ENCODE peak calls at places on chromosome 3, in seven cellular contexts. W is neuronal stem cell, A is IMR-90, Q is trophoblast cell, J is mesenchymal stem cell, U is H1, C is H9. V is an unnamed sample.

GRCh38 chr3:10585945-10586344 is 80.6 kb upstream of the ATP2B2 start:
- DNase-seq in W (no peak), A (no peak), Q (no peak), J (no peak), U (no peak), C (no peak), V (no peak)

GRCh38 chr3:5411786-5412185 is 224.3 kb downstream of the EDEM1 start:
- DNase-seq in W (no peak), A (no peak), Q (no peak), J (no peak), U (no peak), C (no peak), V (no peak)

GRCh38 chr3:168517514-168518071 is 421.9 kb upstream of the GOLIM4 start:
- DNase-seq in W (no peak), A (peak), Q (no peak), J (no peak), U (no peak), C (peak), V (peak)

GRCh38 chr3:193796089-193796488 is 203.1 kb downstream of the OPA1 start:
- DNase-seq in W (no peak), A (no peak), Q (peak), J (no peak), U (no peak), C (no peak), V (no peak)

GRCh38 chr3:147943265-147943945 is 534.2 kb downstream of the ZIC1 start:
- DNase-seq in W (no peak), A (peak), Q (peak), J (peak), U (no peak), C (no peak), V (peak)

GRCh38 chr3:126367316-126367805 is 10.2 kb upstream of the KLF15 start:
- DNase-seq in W (no peak), A (no peak), Q (no peak), J (no peak), U (no peak), C (no peak), V (no peak)

GRCh38 chr3:183226333-183226732 is 26.7 kb upstream of the B3GNT5 start:
- DNase-seq in W (no peak), A (no peak), Q (no peak), J (no peak), U (no peak), C (no peak), V (no peak)

GRCh38 chr3:117303446-117303845 is 593.9 kb downstream of the TUSC7 start:
- DNase-seq in W (no peak), A (peak), Q (no peak), J (no peak), U (no peak), C (no peak), V (no peak)

GRCh38 chr3:69699183-69699582 is 40.1 kb upstream of the MITF start:
- DNase-seq in W (no peak), A (peak), Q (peak), J (no peak), U (no peak), C (no peak), V (no peak)

GRCh38 chr3:183330881-183331280 is 77.8 kb downstream of the B3GNT5 start:
- DNase-seq in W (no peak), A (no peak), Q (no peak), J (no peak), U (no peak), C (peak), V (peak)

GRCh38 chr3:32304510-32304909 is 66.0 kb downstream of the CMTM8 start:
- DNase-seq in W (no peak), A (no peak), Q (peak), J (no peak), U (no peak), C (no peak), V (no peak)

GRCh38 chr3:159273070-159273469 is 471.2 kb downstream of the MFSD1 start:
- DNase-seq in W (no peak), A (no peak), Q (peak), J (no peak), U (no peak), C (no peak), V (peak)

GRCh38 chr3:90062018-90062417 is 954.6 kb downstream of the EPHA3 start:
- DNase-seq in W (no peak), A (peak), Q (peak), J (peak), U (no peak), C (no peak), V (peak)

GRCh38 chr3:156626104-156626503 is 48.3 kb upstream of the TIPARP start:
- DNase-seq in W (no peak), A (no peak), Q (peak), J (no peak), U (no peak), C (no peak), V (no peak)

GRCh38 chr3:150545419-150546225 is 674 bp downstream of the SERP1 start:
- DNase-seq in W (peak), A (no peak), Q (peak), J (peak), U (no peak), C (no peak), V (peak)

GRCh38 chr3:13403818-13404216 is 16.3 kb downstream of the NUP210 start:
- DNase-seq in W (no peak), A (no peak), Q (no peak), J (no peak), U (no peak), C (no peak), V (no peak)

GRCh38 chr3:71690222-71690821 is 34.9 kb downstream of the EIF4E3 start:
- DNase-seq in W (no peak), A (peak), Q (no peak), J (peak), U (no peak), C (no peak), V (peak)

GRCh38 chr3:157130138-157130880 is 29.6 kb downstream of the CCNL1 start:
- DNase-seq in W (peak), A (peak), Q (peak), J (peak), U (peak), C (peak), V (peak)

GRCh38 chr3:81451611-81452010 is 309.8 kb downstream of the GBE1 start:
- DNase-seq in W (no peak), A (no peak), Q (no peak), J (no peak), U (no peak), C (no peak), V (peak)

GRCh38 chr3:116000315-116000714 is 377.0 kb downstream of the GAP43 start:
- DNase-seq in W (no peak), A (peak), Q (no peak), J (peak), U (no peak), C (no peak), V (peak)

GRCh38 chr3:112350181-112350825 is 17.3 kb downstream of the CD200 start:
- DNase-seq in W (no peak), A (no peak), Q (no peak), J (no peak), U (no peak), C (no peak), V (no peak)

GRCh38 chr3:116392291-116392690 is 53.0 kb downstream of the LSAMP start:
- DNase-seq in W (no peak), A (no peak), Q (no peak), J (no peak), U (no peak), C (no peak), V (no peak)

GRCh38 chr3:114892117-114892870 is 254.8 kb downstream of the ZBTB20 start:
- DNase-seq in W (no peak), A (no peak), Q (no peak), J (no peak), U (no peak), C (no peak), V (no peak)

GRCh38 chr3:94481499-94481898 is 418.6 kb downstream of the NSUN3 start:
- DNase-seq in W (no peak), A (no peak), Q (no peak), J (no peak), U (no peak), C (no peak), V (no peak)

GRCh38 chr3:46524832-46525231 is 27.1 kb downstream of the RTP3 start:
- DNase-seq in W (no peak), A (no peak), Q (no peak), J (no peak), U (no peak), C (no peak), V (no peak)

GRCh38 chr3:38454179-38454883 is 641 bp downstream of the ACVR2B start:
- DNase-seq in W (peak), A (peak), Q (peak), J (peak), U (peak), C (no peak), V (peak)

GRCh38 chr3:157081681-157082210 is 78.2 kb downstream of the CCNL1 start:
- DNase-seq in W (peak), A (peak), Q (peak), J (peak), U (peak), C (peak), V (peak)

DNA sequence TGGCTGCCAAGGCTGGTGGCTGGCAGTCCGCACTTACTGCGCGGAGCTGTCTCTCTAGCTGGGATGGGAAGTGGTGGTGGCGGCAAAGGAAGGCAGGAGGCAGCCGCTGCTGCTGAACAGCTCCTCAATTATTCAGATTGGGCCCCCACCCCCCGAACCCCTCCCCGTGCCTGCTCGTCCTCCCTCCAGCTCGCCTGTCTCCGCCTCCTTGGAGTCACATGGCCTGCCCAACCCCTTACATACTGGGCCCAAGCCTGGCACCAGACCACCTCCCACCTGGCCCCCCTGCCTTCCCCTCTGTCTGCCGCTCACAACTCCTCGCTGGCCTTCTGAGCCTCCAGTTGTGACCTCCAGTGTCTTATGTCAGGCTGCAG is at the start of gene SLC7A14:
- DNase-seq in W (no peak), A (peak), Q (no peak), J (peak), U (peak), C (peak), V (peak)
- H2AK5ac ChIP-seq in W (no peak), A (no peak), Q (no peak), J (no peak), U (no peak), C (no peak), V (no peak)

DNA sequence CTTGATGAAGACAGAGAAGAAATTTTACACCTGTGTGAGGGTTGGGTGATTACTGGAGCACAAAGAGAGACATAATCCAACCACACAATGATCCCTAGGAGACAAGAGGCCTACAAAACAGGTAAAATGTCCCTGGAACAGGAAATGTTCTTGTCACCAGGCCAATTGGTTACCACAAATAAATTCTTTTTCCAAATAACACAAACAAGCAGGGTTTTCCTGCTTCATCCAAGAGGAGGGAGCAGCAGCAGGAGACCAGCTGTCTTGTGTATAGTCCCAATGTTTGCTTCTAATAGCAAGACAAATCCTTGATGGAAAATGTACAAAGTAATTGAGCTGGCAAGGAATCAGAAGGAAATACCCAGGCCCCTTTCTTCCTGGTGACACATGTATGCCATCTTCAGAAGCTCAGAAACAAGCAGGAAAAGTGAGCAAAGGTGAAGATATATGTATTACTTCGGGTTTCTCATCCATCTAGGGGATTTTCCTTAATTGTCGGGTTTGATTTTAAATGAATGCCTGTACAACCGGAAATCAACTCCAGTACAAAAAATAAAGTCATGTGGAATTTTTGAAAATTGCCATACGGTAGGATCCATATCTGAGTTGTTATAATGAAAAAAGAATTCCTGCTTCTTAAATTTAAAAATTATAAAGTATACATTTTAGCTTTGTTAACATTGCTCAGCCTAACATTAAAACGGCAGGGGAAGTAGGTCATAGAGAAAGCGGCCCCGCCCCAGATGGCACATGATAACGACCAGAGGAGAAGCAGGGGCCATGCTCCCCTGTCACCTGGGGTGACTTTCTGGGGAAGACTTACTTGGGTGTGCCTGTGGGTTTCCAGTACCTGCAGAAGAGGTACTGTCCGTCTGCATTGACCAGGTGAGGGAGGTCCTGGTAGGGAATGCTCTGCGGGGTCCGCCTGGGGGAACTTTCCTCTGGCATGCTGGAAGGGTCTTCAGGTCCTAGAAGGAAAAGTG is 1.2 kb downstream of the MGLL start:
- DNase-seq in W (no peak), A (peak), Q (peak), J (peak), U (no peak), C (no peak), V (no peak)
- H3K4me2 ChIP-seq in W (no peak), A (peak), Q (no peak), J (peak), U (no peak), C (no peak), V (no peak)

GRCh38 chr3:52393959-52394670 is 50.8 kb downstream of the SEMA3G start:
- DNase-seq in W (no peak), A (no peak), Q (no peak), J (no peak), U (no peak), C (no peak), V (no peak)
- H2AK5ac ChIP-seq in W (peak), A (no peak), Q (no peak), J (no peak), U (no peak), C (no peak), V (no peak)

GRCh38 chr3:12369598-12369997 is 80.7 kb downstream of the PPARG start:
- DNase-seq in W (no peak), A (no peak), Q (peak), J (no peak), U (no peak), C (no peak), V (no peak)

GRCh38 chr3:12375572-12375971 is 86.7 kb downstream of the PPARG start:
- DNase-seq in W (no peak), A (no peak), Q (no peak), J (no peak), U (no peak), C (no peak), V (no peak)

GRCh38 chr3:12371525-12372140 is 82.8 kb downstream of the PPARG start:
- DNase-seq in W (no peak), A (peak), Q (no peak), J (peak), U (no peak), C (no peak), V (no peak)

GRCh38 chr3:12370758-12371157 is 81.9 kb downstream of the PPARG start:
- DNase-seq in W (no peak), A (peak), Q (no peak), J (peak), U (no peak), C (peak), V (peak)

GRCh38 chr3:12372762-12373280 is 84.0 kb downstream of the PPARG start:
- DNase-seq in W (no peak), A (no peak), Q (no peak), J (peak), U (no peak), C (no peak), V (no peak)
- H3K4me2 ChIP-seq in W (no peak), A (peak), Q (no peak), J (no peak), U (no peak), C (no peak), V (no peak)

DNA sequence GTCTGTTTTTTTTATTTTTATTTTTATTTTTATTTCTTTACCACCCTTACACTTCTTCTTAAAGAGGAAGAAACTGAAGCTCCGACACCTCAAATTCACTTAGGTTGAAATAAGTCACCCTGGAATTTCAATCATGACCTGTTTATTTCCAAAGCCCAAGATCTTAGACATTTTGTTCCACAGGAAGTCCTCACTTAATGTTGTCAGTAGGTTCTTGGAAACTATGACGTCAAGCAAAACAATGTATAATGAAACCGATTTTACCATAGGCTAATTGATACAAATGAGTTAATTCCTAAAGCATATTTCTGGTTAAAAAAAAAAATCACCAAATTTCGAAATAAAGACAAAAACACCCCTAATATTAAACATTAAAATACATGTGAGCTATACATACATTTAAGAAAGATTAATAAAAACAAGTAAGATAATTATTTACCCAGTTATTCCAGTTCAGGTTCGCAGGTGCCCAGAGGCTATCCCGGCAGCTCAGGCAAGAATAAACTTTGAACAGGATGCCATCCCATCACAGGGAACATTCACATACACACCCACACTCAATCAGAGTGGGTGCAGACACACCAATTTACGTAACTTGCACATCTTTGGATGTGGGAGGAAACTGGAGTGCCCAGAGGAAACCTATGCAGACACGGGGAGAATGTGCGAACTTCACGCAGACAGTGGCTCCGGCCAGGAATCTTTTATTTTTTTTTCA is 391.0 kb downstream of the RAP2B start:
- DNase-seq in W (no peak), A (no peak), Q (no peak), J (peak), U (no peak), C (no peak), V (no peak)
- H2AK5ac ChIP-seq in W (no peak), A (no peak), Q (no peak), J (no peak), U (no peak), C (no peak), V (no peak)

GRCh38 chr3:104873331-104873730 is 493.4 kb upstream of the ALCAM start:
- DNase-seq in W (no peak), A (peak), Q (no peak), J (no peak), U (no peak), C (no peak), V (no peak)
- H3K4me2 ChIP-seq in W (no peak), A (no peak), Q (no peak), J (no peak), U (no peak), C (no peak), V (no peak)

DNA sequence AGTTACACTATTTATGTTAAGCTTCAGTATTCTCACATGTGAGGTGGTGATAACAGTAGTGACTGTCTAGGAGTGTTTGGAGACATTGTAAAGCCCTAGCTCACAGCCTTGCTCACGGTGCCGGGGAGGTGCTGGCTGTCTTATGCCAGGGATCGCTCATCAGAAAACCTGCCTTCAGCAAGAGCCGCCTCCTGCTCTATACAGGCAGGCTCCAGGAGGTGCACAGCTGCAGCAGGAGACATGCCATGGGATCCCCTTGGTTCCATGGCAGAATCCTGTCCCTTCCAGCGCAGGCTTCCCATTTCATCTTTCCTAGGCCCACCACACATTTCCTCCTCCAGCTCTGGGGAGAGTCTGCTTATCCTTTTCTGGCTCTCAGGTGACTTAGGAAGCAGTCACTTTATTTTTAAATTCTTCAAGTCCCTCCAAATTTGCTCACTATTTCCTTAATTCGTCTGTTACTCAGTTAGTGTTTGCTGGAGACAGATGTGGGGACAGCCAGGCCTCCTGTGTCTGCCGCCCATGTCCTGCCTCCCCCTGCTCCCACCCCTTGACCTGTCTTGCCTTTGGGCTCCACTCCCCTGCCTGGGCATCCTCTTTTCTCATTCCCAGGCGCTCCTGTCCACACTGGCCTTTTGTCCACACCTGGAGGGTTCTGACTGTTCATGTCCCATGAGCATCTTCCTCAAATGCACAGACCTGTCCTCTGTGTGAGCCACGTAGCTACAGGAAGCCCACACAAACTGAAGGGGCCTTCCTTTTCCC is 31.7 kb downstream of the SLCO2A1 start:
- DNase-seq in W (no peak), A (no peak), Q (no peak), J (no peak), U (no peak), C (no peak), V (no peak)
- H2AK5ac ChIP-seq in W (no peak), A (no peak), Q (no peak), J (no peak), U (peak), C (no peak), V (no peak)

V was measured in mesendoderm.